ENCODE peak calls at places on chromosomes 11 and 22, in five cellular contexts. One of them, this sample, is unnamed.

GRCh38 chr11:132024587-132025295 is 654.3 kb downstream of the NTM start:
- DNase-seq in type B pancreatic cell: no peak
- DNase-seq in H9: no peak
- DNase-seq in Caki2: peak
- DNase-seq in cardiac fibroblast: peak
- DNase-seq in this sample: peak

GRCh38 chr11:101466352-101466751 is 117.5 kb downstream of the TRPC6 start:
- DNase-seq in type B pancreatic cell: no peak
- DNase-seq in H9: peak
- DNase-seq in Caki2: no peak
- DNase-seq in cardiac fibroblast: no peak
- DNase-seq in this sample: no peak

GRCh38 chr11:94650756-94651155 is 83.6 kb downstream of the PIWIL4 start:
- DNase-seq in type B pancreatic cell: peak
- DNase-seq in H9: no peak
- DNase-seq in Caki2: no peak
- DNase-seq in cardiac fibroblast: peak
- DNase-seq in this sample: peak

GRCh38 chr11:70364745-70365535 is 33.4 kb upstream of the CTTN start:
- DNase-seq in type B pancreatic cell: no peak
- DNase-seq in H9: no peak
- DNase-seq in Caki2: no peak
- DNase-seq in cardiac fibroblast: no peak
- DNase-seq in this sample: no peak

GRCh38 chr11:118434123-118434552 is 2.2 kb upstream of the KMT2A start:
- DNase-seq in type B pancreatic cell: no peak
- DNase-seq in H9: no peak
- DNase-seq in Caki2: peak
- DNase-seq in cardiac fibroblast: peak
- DNase-seq in this sample: peak

GRCh38 chr11:66363805-66364535 is 7.6 kb downstream of the SLC29A2 start:
- DNase-seq in type B pancreatic cell: no peak
- DNase-seq in H9: peak
- DNase-seq in Caki2: no peak
- DNase-seq in cardiac fibroblast: peak
- DNase-seq in this sample: no peak

GRCh38 chr11:127074151-127074761 is 73.7 kb upstream of the KIRREL3 start:
- DNase-seq in type B pancreatic cell: no peak
- DNase-seq in H9: peak
- DNase-seq in Caki2: peak
- DNase-seq in cardiac fibroblast: peak
- DNase-seq in this sample: peak

GRCh38 chr22:40511604-40512003 is 124.9 kb downstream of the MRTFA start:
- DNase-seq in type B pancreatic cell: no peak
- DNase-seq in H9: no peak
- DNase-seq in Caki2: no peak
- DNase-seq in cardiac fibroblast: no peak
- DNase-seq in this sample: no peak

GRCh38 chr11:76615950-76616349 is 54.6 kb downstream of the LRRC32 start:
- DNase-seq in type B pancreatic cell: no peak
- DNase-seq in H9: peak
- DNase-seq in Caki2: no peak
- DNase-seq in cardiac fibroblast: peak
- DNase-seq in this sample: peak

GRCh38 chr22:23137905-23138520 is 3.8 kb downstream of the RSPH14 start:
- DNase-seq in type B pancreatic cell: no peak
- DNase-seq in H9: no peak
- DNase-seq in Caki2: no peak
- DNase-seq in cardiac fibroblast: peak
- DNase-seq in this sample: peak

GRCh38 chr22:17257578-17257977 is 38.3 kb upstream of the ADA2 start:
- DNase-seq in type B pancreatic cell: no peak
- DNase-seq in H9: no peak
- DNase-seq in Caki2: no peak
- DNase-seq in cardiac fibroblast: no peak
- DNase-seq in this sample: no peak

GRCh38 chr22:36692280-36692679 is 11.3 kb downstream of the CACNG2 start:
- DNase-seq in type B pancreatic cell: no peak
- DNase-seq in H9: no peak
- DNase-seq in Caki2: no peak
- DNase-seq in cardiac fibroblast: no peak
- DNase-seq in this sample: no peak

GRCh38 chr22:24450600-24450999 is 23.2 kb downstream of the ADORA2A start:
- DNase-seq in type B pancreatic cell: no peak
- DNase-seq in H9: no peak
- DNase-seq in Caki2: no peak
- DNase-seq in cardiac fibroblast: no peak
- DNase-seq in this sample: no peak

GRCh38 chr11:65290448-65291165 is 24.1 kb upstream of the CDC42EP2 start:
- DNase-seq in type B pancreatic cell: no peak
- DNase-seq in H9: no peak
- DNase-seq in Caki2: no peak
- DNase-seq in cardiac fibroblast: peak
- DNase-seq in this sample: peak

GRCh38 chr11:86513138-86513537 is 138.5 kb downstream of the CCDC81 start:
- DNase-seq in type B pancreatic cell: no peak
- DNase-seq in H9: no peak
- DNase-seq in Caki2: no peak
- DNase-seq in cardiac fibroblast: no peak
- DNase-seq in this sample: no peak

GRCh38 chr11:120013325-120014250 is 124.3 kb downstream of the TRIM29 start:
- DNase-seq in type B pancreatic cell: no peak
- DNase-seq in H9: peak
- DNase-seq in Caki2: peak
- DNase-seq in cardiac fibroblast: peak
- DNase-seq in this sample: peak

GRCh38 chr11:18392434-18393321 is 1.7 kb upstream of the LDHA start:
- DNase-seq in type B pancreatic cell: no peak
- DNase-seq in H9: no peak
- DNase-seq in Caki2: no peak
- DNase-seq in cardiac fibroblast: no peak
- DNase-seq in this sample: no peak

GRCh38 chr22:44561139-44561840 is 63.3 kb upstream of the RTL6 start:
- DNase-seq in type B pancreatic cell: peak
- DNase-seq in H9: no peak
- DNase-seq in Caki2: no peak
- DNase-seq in cardiac fibroblast: no peak
- DNase-seq in this sample: no peak

GRCh38 chr22:47274196-47274595 is 511.7 kb downstream of the TBC1D22A start:
- DNase-seq in type B pancreatic cell: no peak
- DNase-seq in H9: no peak
- DNase-seq in Caki2: no peak
- DNase-seq in cardiac fibroblast: no peak
- DNase-seq in this sample: no peak

GRCh38 chr22:44292007-44292370 is 20.8 kb downstream of the SHISAL1 start:
- DNase-seq in type B pancreatic cell: no peak
- DNase-seq in H9: peak
- DNase-seq in Caki2: peak
- DNase-seq in cardiac fibroblast: no peak
- DNase-seq in this sample: no peak